ENCODE peak calls at places on chromosomes 7 and 10, in nine cellular contexts. M is fibroblast of lung, T is tibial nerve, F is aorta, A is left ventricle myocardium inferior, H is AG04450, R is lung, U is A549, N is Peyer's patch. B is an unnamed sample.
A peak's percentile ranks its signal among the peaks of the same experiment; 100 is the strongest.

GRCh38 chr7:27169658-27170493 is 4.2 kb downstream of the HOXA10 start:
- DNase-seq in F (peak; percentile 42), H (no peak), T (no peak), U (no peak), N (peak; percentile 68), A (peak; percentile 3), M (no peak), R (no peak), B (no peak)

GRCh38 chr7:153002164-153002563 is 242.6 kb downstream of the ACTR3B start:
- DNase-seq in M (no peak), A (no peak), F (no peak), R (no peak), U (no peak), T (no peak), H (no peak), N (no peak), B (no peak)

GRCh38 chr7:7304705-7305475 is 122.5 kb downstream of the C1GALT1 start:
- DNase-seq in A (no peak), U (no peak), R (no peak), T (no peak), N (no peak), F (no peak), H (no peak), M (no peak), B (no peak)

GRCh38 chr7:55546826-55547225 is 25.5 kb downstream of the VOPP1 start:
- DNase-seq in H (no peak), U (peak; percentile 88), A (peak; percentile 71), T (peak; percentile 33), M (peak; percentile 82), F (peak; percentile 87), N (no peak), R (peak; percentile 55), B (peak; percentile 93)

GRCh38 chr10:71083457-71083975 is 128.9 kb upstream of the UNC5B start:
- DNase-seq in R (peak; percentile 18), F (no peak), M (no peak), N (peak; percentile 27), A (no peak), T (no peak), U (no peak), H (no peak), B (no peak)

GRCh38 chr7:36291387-36292316 is 98.0 kb upstream of the ANLN start:
- DNase-seq in F (peak; percentile 89), N (peak; percentile 90), H (peak; percentile 70), A (peak; percentile 84), T (peak; percentile 93), U (peak; percentile 81), M (peak; percentile 72), R (peak; percentile 77), B (peak; percentile 87)

GRCh38 chr10:124763267-124763666 is 19.1 kb upstream of the FAM53B start:
- DNase-seq in U (no peak), H (no peak), T (no peak), A (no peak), N (no peak), M (peak; percentile 21), F (no peak), R (no peak), B (no peak)

GRCh38 chr10:20998036-20998435 is 100.9 kb upstream of the NEBL start:
- DNase-seq in N (no peak), T (no peak), H (no peak), M (no peak), R (no peak), U (no peak), A (no peak), F (no peak), B (no peak)

GRCh38 chr7:3791327-3791726 is 490.3 kb downstream of the SDK1 start:
- DNase-seq in T (no peak), F (no peak), A (no peak), R (no peak), N (no peak), M (no peak), U (no peak), H (no peak), B (no peak)
- H3K4me3 ChIP-seq in T (no peak overlapping the region), F (no peak overlapping the region), A (no peak overlapping the region), R (no peak overlapping the region), N (no peak overlapping the region), M (no peak overlapping the region), U (no peak overlapping the region), H (no peak overlapping the region), B (no peak overlapping the region)

DNA sequence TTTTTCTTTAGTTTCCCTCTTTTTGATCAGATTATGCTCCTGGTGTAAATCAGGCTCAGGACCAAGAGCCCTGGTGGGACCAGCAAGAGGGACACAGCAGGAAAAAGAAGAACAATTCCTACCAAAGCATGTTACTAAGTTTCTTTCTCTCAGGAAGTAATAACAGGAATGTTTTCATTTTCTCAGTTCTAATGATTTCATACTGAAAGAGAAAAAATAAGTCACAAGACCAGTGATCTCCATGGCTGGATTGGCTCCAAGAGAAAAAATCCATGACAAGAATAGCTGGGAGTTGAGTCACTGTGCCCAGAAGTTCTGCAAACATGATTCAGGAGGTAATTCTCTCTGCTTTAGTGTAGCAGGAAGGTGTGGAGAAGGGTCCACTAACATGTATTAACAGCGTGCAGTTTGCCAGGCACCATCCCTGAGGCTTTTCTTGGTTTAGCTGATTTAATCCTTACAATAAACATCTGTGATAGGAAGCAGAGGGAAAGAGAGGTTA is 23.8 kb upstream of the IFIT2 start:
- DNase-seq in T (peak; percentile 88), M (peak; percentile 97), U (peak; percentile 79), N (no peak), H (peak; percentile 93), F (no peak), R (peak; percentile 72), A (no peak), B (no peak)
- H3K27ac ChIP-seq in T (peak overlapping the region; percentile 98), M (peak overlapping the region; percentile 80), U (peak overlapping the region; percentile 86), N (peak overlapping the region; percentile 46), H (peak overlapping the region; percentile 97), F (peak overlapping the region; percentile 98), R (peak overlapping the region; percentile 89), A (peak overlapping the region; percentile 79), B (peak overlapping the region; percentile 69)

GRCh38 chr10:93067443-93068365 is 6.0 kb upstream of the CYP26A1 start:
- DNase-seq in U (no peak), M (no peak), H (no peak), A (no peak), T (no peak), R (no peak), F (no peak), N (no peak), B (no peak)

GRCh38 chr10:93066544-93066913 is 5.9 kb downstream of the CYP26C1 start:
- DNase-seq in F (no peak), H (no peak), N (no peak), M (no peak), T (no peak), A (no peak), R (no peak), U (no peak), B (no peak)

GRCh38 chr10:93070378-93071176 is 3.1 kb upstream of the CYP26A1 start:
- DNase-seq in R (peak; percentile 18), F (no peak), T (no peak), N (no peak), U (no peak), A (no peak), M (no peak), H (no peak), B (no peak)

GRCh38 chr10:93069245-93069561 is 4.5 kb upstream of the CYP26A1 start:
- DNase-seq in T (no peak), R (no peak), H (no peak), F (no peak), A (no peak), M (no peak), N (no peak), U (no peak), B (no peak)

DNA sequence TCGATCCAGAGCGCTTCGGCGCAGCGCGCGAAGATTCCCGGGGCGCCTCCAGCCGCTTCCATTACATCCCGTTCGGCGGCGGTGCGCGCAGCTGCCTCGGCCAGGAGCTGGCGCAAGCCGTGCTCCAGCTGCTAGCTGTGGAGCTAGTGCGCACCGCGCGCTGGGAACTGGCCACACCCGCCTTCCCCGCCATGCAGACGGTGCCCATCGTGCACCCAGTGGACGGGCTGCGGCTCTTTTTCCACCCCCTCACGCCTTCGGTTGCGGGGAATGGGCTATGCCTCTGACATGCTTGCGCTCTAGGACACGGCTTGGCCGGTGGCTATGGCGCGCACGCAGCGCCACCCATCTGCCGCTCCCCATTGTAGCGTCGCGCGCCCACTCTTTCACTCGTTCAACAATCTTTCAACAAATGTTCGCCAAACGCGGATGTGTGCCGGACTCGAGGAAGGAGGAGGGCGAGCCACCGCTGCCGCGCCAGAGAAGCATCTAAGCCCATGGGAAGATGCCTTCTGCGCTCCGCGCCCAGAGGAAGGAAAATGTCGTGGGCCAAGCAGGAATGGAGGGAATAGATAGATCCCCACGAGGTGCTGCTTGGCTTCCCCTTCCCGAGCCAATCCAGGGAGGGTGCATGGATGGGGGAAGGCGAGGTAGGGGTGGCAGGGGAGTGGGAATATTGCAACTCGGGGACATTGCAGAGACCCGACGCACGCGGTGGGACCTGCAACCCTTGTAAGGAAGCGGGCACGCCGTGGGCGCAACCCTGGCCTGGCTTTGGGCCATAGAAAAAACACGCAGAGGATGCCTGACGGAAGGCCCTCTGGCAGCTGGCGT is 5.1 kb upstream of the CYP26A1 start:
- DNase-seq in H (no peak), A (no peak), F (no peak), T (no peak), N (no peak), M (peak; percentile 70), U (no peak), R (no peak), B (no peak)
- H3K4me3 ChIP-seq in H (peak overlapping the region; percentile 29), A (peak overlapping the region; percentile 40), F (no peak overlapping the region), T (no peak overlapping the region), N (no peak overlapping the region), M (peak overlapping the region; percentile 14), U (peak overlapping the region; percentile 42), R (no peak overlapping the region), B (peak overlapping the region; percentile 22)

GRCh38 chr10:114359041-114359952 is 45.0 kb downstream of the AFAP1L2 start:
- DNase-seq in T (no peak), H (no peak), F (no peak), N (no peak), M (peak; percentile 61), A (no peak), U (peak; percentile 51), R (no peak), B (no peak)

GRCh38 chr10:114357591-114357990 is 46.7 kb downstream of the AFAP1L2 start:
- DNase-seq in A (no peak), M (peak; percentile 20), U (no peak), F (no peak), R (no peak), T (no peak), H (no peak), N (no peak), B (no peak)

GRCh38 chr10:114359953-114360345 is 44.4 kb downstream of the AFAP1L2 start:
- DNase-seq in F (no peak), U (no peak), A (no peak), T (no peak), R (no peak), N (no peak), M (no peak), H (no peak), B (no peak)

GRCh38 chr10:114353383-114353782 is 50.9 kb downstream of the AFAP1L2 start:
- DNase-seq in F (no peak), A (no peak), H (no peak), U (no peak), N (no peak), T (no peak), M (no peak), R (no peak), B (no peak)

DNA sequence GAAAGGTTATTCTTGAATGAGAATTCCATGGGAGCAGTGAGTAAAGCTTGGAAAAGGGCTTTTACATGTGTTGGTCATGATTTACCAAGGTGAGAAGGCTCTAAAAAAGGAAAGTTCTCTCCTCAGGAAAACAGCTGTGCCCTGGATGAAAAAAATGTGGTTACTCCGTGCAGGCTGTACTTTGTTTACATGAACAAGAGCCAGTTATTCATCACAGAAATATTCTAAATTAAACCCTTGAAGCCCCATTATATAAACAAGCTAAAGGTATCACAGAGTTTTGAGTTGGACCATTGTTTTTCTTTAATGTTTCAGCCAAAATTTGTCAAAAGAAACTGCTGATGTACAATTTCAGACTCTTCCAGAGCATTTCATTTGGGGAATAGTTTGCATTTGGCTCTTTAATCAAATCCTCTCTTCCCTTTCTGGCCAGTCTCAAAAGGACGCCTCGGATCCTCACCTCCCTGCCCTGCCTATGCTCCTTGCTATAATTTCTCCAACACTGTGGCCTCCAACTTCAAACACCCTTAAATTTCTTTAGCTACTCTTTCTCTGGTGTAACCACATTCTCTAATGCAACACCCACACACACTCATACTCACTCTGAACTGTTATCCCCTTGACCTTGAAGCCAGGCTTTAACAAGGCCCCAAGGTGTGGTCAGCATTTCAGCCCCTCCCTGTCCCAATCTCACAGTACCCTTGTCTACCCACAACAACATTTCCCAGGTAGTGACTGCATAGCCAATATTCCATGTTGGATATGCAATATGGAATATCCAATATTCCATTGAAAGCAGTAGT is 47.3 kb downstream of the AFAP1L2 start:
- DNase-seq in N (no peak), R (no peak), H (peak; percentile 44), F (no peak), A (no peak), M (peak; percentile 93), T (no peak), U (no peak), B (no peak)
- H3K27ac ChIP-seq in N (no peak overlapping the region), R (no peak overlapping the region), H (peak overlapping the region; percentile 22), F (no peak overlapping the region), A (peak overlapping the region; percentile 11), M (no peak overlapping the region), T (peak overlapping the region; percentile 88), U (peak overlapping the region; percentile 25), B (no peak overlapping the region)

B was measured in psoas muscle.